ENCODE peak calls at places on chromosomes 5 and 9, in eight cellular contexts. Y is osteocyte; Z is WERI-Rb-1; B is HCEC 1CT; C is lower lobe of right lung; T is activated CD4-positive, alpha-beta T cell treated with anti-CD3 and anti-CD28 coated beads, Interleukin-2, amount 50 U/mL, for 1 hour; P is dorsolateral prefrontal cortex; X is HTR-8/SVneo. S is an unnamed sample.

GRCh38 chr9:36833954-36834353 is 200.1 kb downstream of the PAX5 start:
- DNase-seq in Y (no peak), Z (no peak), B (no peak), C (no peak), T (no peak), P (no peak), X (no peak), S (no peak)

GRCh38 chr9:124450241-124450924 is at the start of gene ADGRD2:
- DNase-seq in Y (no peak), Z (no peak), B (no peak), C (no peak), T (no peak), P (peak; percentile 43), X (no peak), S (no peak)

GRCh38 chr9:87889882-87890252 is 7.2 kb downstream of the SPATA31E1 start:
- DNase-seq in Y (no peak), Z (no peak), B (no peak), C (no peak), T (no peak), P (no peak), X (no peak), S (peak; percentile 91)

GRCh38 chr5:418681-419121 is 24.3 kb upstream of the EXOC3 start:
- DNase-seq in Y (no peak), Z (peak; percentile 38), B (no peak), C (peak; percentile 38), T (no peak), P (peak; percentile 43), X (no peak), S (peak; percentile 92)

GRCh38 chr5:152560508-152561137 is 155.5 kb upstream of the NMUR2 start:
- DNase-seq in Y (no peak), Z (peak; percentile 83), B (peak; percentile 51), C (no peak), T (peak; percentile 12), P (peak; percentile 73), X (peak; percentile 27), S (no peak)

GRCh38 chr9:90546200-90546599 is 96.4 kb downstream of the DIRAS2 start:
- DNase-seq in Y (no peak), Z (peak; percentile 51), B (no peak), C (no peak), T (no peak), P (no peak), X (peak; percentile 8), S (no peak)

GRCh38 chr5:167995844-167996400 is 295.5 kb upstream of the WWC1 start:
- DNase-seq in Y (no peak), Z (no peak), B (no peak), C (no peak), T (no peak), P (no peak), X (no peak), S (no peak)

GRCh38 chr9:110152704-110153374 is 55.1 kb downstream of the C9orf152 start:
- DNase-seq in Y (no peak), Z (peak; percentile 39), B (peak; percentile 56), C (no peak), T (no peak), P (no peak), X (peak; percentile 49), S (no peak)

GRCh38 chr9:18673179-18673578 is 199.2 kb downstream of the ADAMTSL1 start:
- DNase-seq in Y (no peak), Z (no peak), B (no peak), C (no peak), T (no peak), P (no peak), X (no peak), S (no peak)

GRCh38 chr5:34585601-34586104 is 70.5 kb upstream of the RAI14 start:
- DNase-seq in Y (no peak), Z (no peak), B (peak; percentile 63), C (no peak), T (no peak), P (no peak), X (no peak), S (no peak)

GRCh38 chr5:72654231-72654630 is 147.0 kb upstream of the ZNF366 start:
- DNase-seq in Y (no peak), Z (peak; percentile 77), B (no peak), C (no peak), T (no peak), P (no peak), X (no peak), S (peak; percentile 81)

GRCh38 chr9:136485651-136486050 is 2.8 kb upstream of the SEC16A start:
- DNase-seq in Y (no peak), Z (no peak), B (no peak), C (no peak), T (no peak), P (no peak), X (no peak), S (no peak)

GRCh38 chr9:111661802-111662491 is 542 bp downstream of the GNG10 start:
- DNase-seq in Y (no peak), Z (peak; percentile 53), B (peak; percentile 33), C (peak; percentile 59), T (peak; percentile 18), P (no peak), X (peak; percentile 38), S (no peak)

GRCh38 chr5:1330146-1330846 is 14.6 kb downstream of the CLPTM1L start:
- DNase-seq in Y (no peak), Z (no peak), B (no peak), C (peak; percentile 82), T (no peak), P (peak; percentile 79), X (no peak), S (no peak)

GRCh38 chr9:130343445-130343918 is 77.9 kb downstream of the HMCN2 start:
- DNase-seq in Y (no peak), Z (peak; percentile 65), B (no peak), C (no peak), T (peak; percentile 13), P (no peak), X (no peak), S (no peak)

GRCh38 chr5:148237795-148238194 is 530 bp upstream of the MARCOL start:
- DNase-seq in Y (no peak), Z (no peak), B (no peak), C (no peak), T (no peak), P (no peak), X (no peak), S (no peak)

GRCh38 chr9:137575725-137576411 is 2.9 kb downstream of the DPH7 start:
- DNase-seq in Y (no peak), Z (no peak), B (no peak), C (no peak), T (no peak), P (no peak), X (no peak), S (no peak)

GRCh38 chr5:68288756-68289134 is 73.2 kb downstream of the PIK3R1 start:
- DNase-seq in Y (no peak), Z (no peak), B (no peak), C (no peak), T (no peak), P (no peak), X (no peak), S (no peak)

GRCh38 chr9:90857855-90858254 is 56.2 kb downstream of the SYK start:
- DNase-seq in Y (peak; percentile 75), Z (no peak), B (no peak), C (no peak), T (no peak), P (no peak), X (no peak), S (no peak)

GRCh38 chr5:12965804-12966203 is 978.7 kb downstream of the DNAH5 start:
- DNase-seq in Y (no peak), Z (no peak), B (no peak), C (no peak), T (no peak), P (no peak), X (no peak), S (no peak)

GRCh38 chr9:96006961-96007360 is 131.5 kb downstream of the ERCC6L2 start:
- DNase-seq in Y (no peak), Z (no peak), B (peak; percentile 62), C (no peak), T (no peak), P (no peak), X (no peak), S (no peak)

GRCh38 chr5:22615964-22616363 is 237.2 kb downstream of the CDH12 start:
- DNase-seq in Y (no peak), Z (no peak), B (no peak), C (no peak), T (no peak), P (no peak), X (no peak), S (no peak)

GRCh38 chr5:176619203-176619568 is 9.2 kb upstream of the GPRIN1 start:
- DNase-seq in Y (no peak), Z (no peak), B (peak; percentile 66), C (peak; percentile 77), T (peak; percentile 67), P (peak; percentile 89), X (no peak), S (no peak)

GRCh38 chr9:21579743-21580142 is 97.6 kb upstream of the IFNE start:
- DNase-seq in Y (no peak), Z (no peak), B (no peak), C (no peak), T (no peak), P (no peak), X (no peak), S (no peak)

GRCh38 chr9:129337287-129338140 is 159.5 kb upstream of the IER5L start:
- DNase-seq in Y (no peak), Z (no peak), B (no peak), C (no peak), T (no peak), P (no peak), X (no peak), S (no peak)

GRCh38 chr9:98251554-98251953 is 3.9 kb downstream of the TBC1D2 start:
- DNase-seq in Y (no peak), Z (no peak), B (peak; percentile 91), C (no peak), T (no peak), P (no peak), X (peak; percentile 43), S (no peak)

GRCh38 chr5:35679351-35679750 is 61.7 kb downstream of the SPEF2 start:
- DNase-seq in Y (no peak), Z (no peak), B (peak; percentile 8), C (no peak), T (no peak), P (no peak), X (no peak), S (no peak)

GRCh38 chr5:65394078-65394477 is 87.6 kb downstream of the ADAMTS6 start:
- DNase-seq in Y (no peak), Z (no peak), B (peak; percentile 88), C (no peak), T (no peak), P (no peak), X (peak; percentile 26), S (no peak)

GRCh38 chr9:35258665-35259474 is 97.1 kb downstream of the UNC13B start:
- DNase-seq in Y (no peak), Z (peak; percentile 73), B (peak; percentile 78), C (peak; percentile 78), T (peak; percentile 44), P (peak; percentile 75), X (peak; percentile 8), S (no peak)

GRCh38 chr9:14400658-14400995 is 86.7 kb upstream of the NFIB start:
- DNase-seq in Y (no peak), Z (peak; percentile 15), B (peak; percentile 36), C (no peak), T (no peak), P (peak; percentile 55), X (peak; percentile 8), S (no peak)